ENCODE peak calls at places on chromosomes 1 and 21, in ten cellular contexts. E is BJ, C is endothelial cell of umbilical vein, N is mucosa of descending colon, B is A673, Y is hepatocyte, M is fibroblast of pulmonary artery, P is OCI-LY7, D is fibroblast of mammary gland, T is DND-41. Q is an unnamed sample.
A peak's percentile ranks its signal among the peaks of the same experiment; 100 is the strongest.

GRCh38 chr1:151171190-151171589 is 4.6 kb downstream of the TMOD4 start:
- DNase-seq in E (no peak), C (no peak), N (no peak), B (no peak), Y (no peak), M (no peak), P (no peak), D (no peak), T (no peak), Q (no peak)

GRCh38 chr1:75449998-75450397 is 160.9 kb downstream of the SLC44A5 start:
- DNase-seq in E (no peak), C (no peak), N (no peak), B (no peak), Y (no peak), M (no peak), P (no peak), D (no peak), T (no peak), Q (no peak)

GRCh38 chr1:171845998-171846397 is 4.7 kb downstream of the DNM3 start:
- DNase-seq in E (no peak), C (no peak), N (no peak), B (no peak), Y (no peak), M (no peak), P (no peak), D (no peak), T (no peak), Q (no peak)

GRCh38 chr1:54792686-54793282 is 8.3 kb downstream of the TTC22 start:
- DNase-seq in E (no peak), C (no peak), N (no peak), B (peak; percentile 37), Y (peak; percentile 74), M (no peak), P (no peak), D (no peak), T (no peak), Q (no peak)

GRCh38 chr1:173118404-173118803 is 67.7 kb upstream of the TNFSF18 start:
- DNase-seq in E (no peak), C (no peak), N (no peak), B (no peak), Y (no peak), M (no peak), P (no peak), D (no peak), T (no peak), Q (no peak)

GRCh38 chr21:41124626-41125240 is 43.2 kb upstream of the BACE2 start:
- DNase-seq in E (no peak), C (no peak), N (no peak), B (no peak), Y (no peak), M (no peak), P (no peak), D (no peak), T (no peak), Q (no peak)

GRCh38 chr1:66003690-66004089 is 211.0 kb downstream of the PDE4B start:
- DNase-seq in E (no peak), C (no peak), N (no peak), B (no peak), Y (no peak), M (no peak), P (no peak), D (no peak), T (no peak), Q (no peak)

GRCh38 chr21:39088831-39089380 is 94.3 kb downstream of the PSMG1 start:
- DNase-seq in E (no peak), C (peak; percentile 58), N (no peak), B (no peak), Y (no peak), M (peak; percentile 85), P (no peak), D (peak; percentile 82), T (no peak), Q (peak; percentile 13)

GRCh38 chr1:23485002-23485332 is 988 bp upstream of the ASAP3 start:
- DNase-seq in E (no peak), C (no peak), N (no peak), B (no peak), Y (no peak), M (no peak), P (no peak), D (no peak), T (no peak), Q (no peak)

GRCh38 chr1:23481904-23482303 is 2.1 kb downstream of the ASAP3 start:
- DNase-seq in E (no peak), C (no peak), N (no peak), B (no peak), Y (no peak), M (no peak), P (no peak), D (no peak), T (no peak), Q (no peak)

GRCh38 chr1:23484253-23485001 is 448 bp upstream of the ASAP3 start:
- DNase-seq in E (peak; percentile 62), C (peak; percentile 92), N (peak; percentile 95), B (peak; percentile 94), Y (peak; percentile 97), M (peak; percentile 94), P (peak; percentile 92), D (peak; percentile 91), T (peak; percentile 96), Q (no peak)

GRCh38 chr1:23481026-23481597 is 2.9 kb downstream of the ASAP3 start:
- DNase-seq in E (no peak), C (no peak), N (no peak), B (no peak), Y (no peak), M (no peak), P (no peak), D (no peak), T (no peak), Q (no peak)

DNA sequence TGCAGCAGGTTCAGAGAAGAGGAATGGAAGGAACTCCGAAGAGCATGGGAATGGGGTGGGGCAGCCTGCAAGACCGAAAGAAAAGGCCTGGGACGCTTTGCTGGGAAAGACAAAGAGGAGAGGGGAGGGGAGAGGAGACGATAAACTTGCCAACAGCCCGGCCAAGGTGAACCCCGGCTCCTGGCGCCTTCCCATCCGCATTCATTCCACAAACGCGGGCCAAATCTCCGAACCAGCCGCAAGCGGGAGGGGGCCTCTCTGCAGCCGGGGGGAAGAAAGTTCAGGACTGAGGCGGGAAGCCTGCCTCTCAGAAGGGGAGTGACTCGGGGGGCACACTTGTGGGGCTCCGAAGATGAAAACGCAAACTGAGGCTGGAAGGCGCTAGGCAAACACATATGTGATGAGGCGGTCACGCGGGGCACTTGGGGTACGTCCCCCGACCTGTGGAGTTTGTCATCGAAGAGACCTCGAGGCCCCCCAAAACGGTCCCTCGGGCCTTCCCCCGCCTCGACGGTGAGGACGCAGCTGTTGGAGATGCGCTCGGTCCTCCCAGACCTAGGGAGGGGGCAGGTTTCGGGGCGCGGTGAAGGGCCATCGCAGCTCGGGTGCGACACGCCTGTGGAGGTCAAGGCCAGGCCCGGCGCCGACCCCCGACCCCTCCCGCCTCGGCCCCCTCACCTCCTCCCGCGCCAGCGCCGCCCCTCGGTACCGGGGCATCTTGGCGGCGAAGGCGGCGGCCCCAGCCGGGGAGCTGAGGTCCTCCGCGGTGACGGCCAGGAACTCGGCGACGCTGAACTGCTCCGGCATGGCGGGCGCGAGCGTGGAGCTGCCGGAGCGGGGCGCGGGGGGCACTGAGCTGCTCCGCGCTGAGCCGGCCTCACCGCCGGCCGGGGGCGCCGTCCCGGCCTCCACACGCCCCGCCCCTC is at the start of gene ASAP3:
- DNase-seq in E (no peak), C (peak; percentile 28), N (peak; percentile 71), B (peak; percentile 22), Y (peak; percentile 66), M (peak; percentile 63), P (no peak), D (peak; percentile 38), T (no peak), Q (no peak)
- TF ChIP-seq CTCF in E (peak; percentile 33), C (peak; percentile 38), N (no peak), B (no peak), Y (peak; percentile 29), M (peak; percentile 7), P (peak; percentile 45), D (peak; percentile 1), T (peak; percentile 32), Q (peak; percentile 27)

GRCh38 chr21:43727571-43728466 is 8.9 kb downstream of the PDXK start:
- DNase-seq in E (no peak), C (no peak), N (no peak), B (no peak), Y (no peak), M (no peak), P (no peak), D (no peak), T (no peak), Q (no peak)
- H3K4me3 ChIP-seq in E (no peak overlapping the region), C (no peak overlapping the region), N (no peak overlapping the region), B (peak overlapping the region; percentile 47), Y (no peak overlapping the region), M (peak overlapping the region; percentile 32), P (peak overlapping the region; percentile 41), D (no peak overlapping the region), T (no peak overlapping the region), Q (peak overlapping the region; percentile 54)

GRCh38 chr1:119587328-119587727 is 60.7 kb downstream of the ZNF697 start:
- DNase-seq in E (no peak), C (peak; percentile 44), N (no peak), B (peak; percentile 52), Y (no peak), M (peak; percentile 39), P (no peak), D (no peak), T (no peak), Q (peak; percentile 32)

DNA sequence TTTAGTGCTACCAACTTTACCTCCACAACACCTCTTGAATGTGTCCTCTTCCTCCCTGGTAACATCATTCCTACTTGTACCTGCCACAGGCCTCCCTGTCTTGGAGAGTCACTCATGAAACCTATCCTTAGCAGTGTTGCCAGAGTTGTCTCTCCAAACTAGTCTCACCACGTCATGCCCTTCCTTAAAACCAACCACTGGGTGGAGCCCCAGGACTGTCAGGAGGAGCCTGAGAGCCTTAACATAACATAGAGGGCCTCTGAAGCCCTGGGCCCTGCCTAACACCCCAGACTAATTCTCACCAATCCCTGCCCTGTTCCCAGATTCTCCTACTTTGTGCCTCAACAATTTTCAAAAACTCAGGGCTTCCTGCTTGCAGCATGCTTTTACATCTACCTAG is 65.3 kb downstream of the ZNF697 start:
- DNase-seq in E (no peak), C (peak; percentile 62), N (no peak), B (peak; percentile 68), Y (peak; percentile 78), M (peak; percentile 82), P (peak; percentile 32), D (peak; percentile 66), T (peak; percentile 48), Q (no peak)
- TF ChIP-seq CTCF in E (peak; percentile 72), C (peak; percentile 67), N (no peak), B (peak; percentile 61), Y (peak; percentile 56), M (peak; percentile 78), P (peak; percentile 71), D (peak; percentile 66), T (peak; percentile 62), Q (peak; percentile 73)

GRCh38 chr1:45803299-45803780 is at the start of gene MAST2:
- DNase-seq in E (peak; percentile 44), C (peak; percentile 88), N (peak; percentile 92), B (peak; percentile 94), Y (peak; percentile 97), M (peak; percentile 84), P (peak; percentile 94), D (peak; percentile 81), T (peak; percentile 87), Q (no peak)

GRCh38 chr1:45802343-45803298 is 791 bp upstream of the MAST2 start:
- DNase-seq in E (peak; percentile 94), C (peak; percentile 89), N (peak; percentile 79), B (peak; percentile 11), Y (peak; percentile 92), M (peak; percentile 94), P (peak; percentile 42), D (peak; percentile 99), T (no peak), Q (peak; percentile 83)

GRCh38 chr1:45806129-45806528 is 2.7 kb downstream of the MAST2 start:
- DNase-seq in E (no peak), C (no peak), N (no peak), B (no peak), Y (no peak), M (no peak), P (no peak), D (no peak), T (no peak), Q (no peak)

GRCh38 chr1:45800899-45801298 is 2.5 kb upstream of the MAST2 start:
- DNase-seq in E (no peak), C (no peak), N (no peak), B (no peak), Y (no peak), M (no peak), P (no peak), D (no peak), T (no peak), Q (no peak)

DNA sequence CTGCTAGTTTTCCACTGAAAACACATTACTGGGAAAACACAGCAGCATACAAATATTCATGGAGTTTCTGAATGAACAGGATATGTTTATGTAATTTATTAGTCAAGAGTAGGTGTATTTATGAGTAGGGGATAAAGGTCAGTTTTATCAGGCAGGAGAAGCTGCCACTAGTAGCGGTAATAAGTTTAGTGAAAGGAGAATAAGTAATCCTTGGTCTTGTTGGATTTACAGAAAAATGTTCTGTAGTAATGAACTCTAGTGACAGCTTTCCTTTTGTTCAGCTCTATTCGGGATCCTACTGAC is 1.2 kb downstream of the MAST2 start:
- DNase-seq in E (no peak), C (peak; percentile 41), N (no peak), B (no peak), Y (no peak), M (no peak), P (peak; percentile 19), D (peak; percentile 4), T (no peak), Q (no peak)
- H3K4me3 ChIP-seq in E (peak overlapping the region; percentile 76), C (peak overlapping the region; percentile 82), N (no peak overlapping the region), B (peak overlapping the region; percentile 67), Y (peak overlapping the region; percentile 81), M (peak overlapping the region; percentile 64), P (peak overlapping the region; percentile 84), D (peak overlapping the region; percentile 87), T (peak overlapping the region; percentile 70), Q (peak overlapping the region; percentile 64)